ENCODE peak calls at places on chromosome 12, in six cellular contexts. A, J, F, X, G and B are unnamed samples.

GRCh38 chr12:14272954-14273910 is 92.2 kb upstream of the ATF7IP start:
- DNase-seq in A (no peak), J (no peak), F (no peak), X (no peak), G (no peak), B (no peak)

GRCh38 chr12:24881227-24881626 is 67.7 kb downstream of the BCAT1 start:
- DNase-seq in A (no peak), J (no peak), F (no peak), X (no peak), G (no peak), B (no peak)

GRCh38 chr12:104669057-104669770 is 212.5 kb downstream of the CHST11 start:
- DNase-seq in A (peak; percentile 75), J (peak; percentile 45), F (no peak), X (no peak), G (peak; percentile 80), B (peak; percentile 34)

GRCh38 chr12:64086946-64087345 is 135.2 kb downstream of the KICS2 start:
- DNase-seq in A (no peak), J (no peak), F (no peak), X (no peak), G (no peak), B (no peak)

GRCh38 chr12:18079541-18080230 is 10.3 kb downstream of the RERGL start:
- DNase-seq in A (no peak), J (no peak), F (no peak), X (no peak), G (no peak), B (no peak)

GRCh38 chr12:29519585-29520182 is 22.2 kb upstream of the OVCH1 start:
- DNase-seq in A (no peak), J (no peak), F (peak; percentile 8), X (peak; percentile 23), G (no peak), B (peak; percentile 64)

GRCh38 chr12:25715147-25715546 is 162.1 kb upstream of the LMNTD1 start:
- DNase-seq in A (no peak), J (no peak), F (no peak), X (no peak), G (no peak), B (no peak)

GRCh38 chr12:28107679-28108078 is 82.6 kb upstream of the CCDC91 start:
- DNase-seq in A (no peak), J (no peak), F (no peak), X (no peak), G (no peak), B (no peak)

GRCh38 chr12:57451233-57451778 is 3.8 kb upstream of the INHBE start:
- DNase-seq in A (no peak), J (no peak), F (no peak), X (no peak), G (no peak), B (no peak)
- TF ChIP-seq EP300 in A (no peak), J (no peak), F (no peak), X (no peak), G (no peak), B (no peak)

DNA sequence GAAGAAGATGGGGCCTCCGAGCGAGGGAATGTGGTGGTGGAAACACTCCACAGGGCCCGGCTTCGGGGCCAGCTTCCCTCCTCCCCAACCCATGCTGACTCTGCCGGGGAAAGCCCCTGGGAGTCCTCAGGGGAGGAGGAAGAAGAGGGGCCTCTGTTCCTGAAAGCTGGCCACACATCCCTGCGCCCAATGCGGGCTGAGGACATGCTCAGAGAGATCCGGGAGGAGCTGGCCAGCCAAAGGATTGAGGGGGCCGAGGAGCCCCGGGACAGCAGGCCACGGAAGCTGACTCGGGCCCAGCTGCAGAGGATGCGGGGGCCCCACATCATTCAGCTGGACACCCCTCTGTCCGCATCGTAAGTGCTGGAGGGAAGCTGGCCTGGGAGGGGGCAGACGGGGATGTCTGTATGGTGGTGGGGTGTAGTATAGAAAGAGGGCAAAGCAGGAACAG is 14.3 kb downstream of the TNFRSF1A start:
- DNase-seq in A (peak; percentile 63), J (no peak), F (no peak), X (no peak), G (no peak), B (no peak)
- TF ChIP-seq POLR2A in A (no peak), J (peak; percentile 36), F (no peak), X (peak; percentile 4), G (no peak), B (no peak)

DNA sequence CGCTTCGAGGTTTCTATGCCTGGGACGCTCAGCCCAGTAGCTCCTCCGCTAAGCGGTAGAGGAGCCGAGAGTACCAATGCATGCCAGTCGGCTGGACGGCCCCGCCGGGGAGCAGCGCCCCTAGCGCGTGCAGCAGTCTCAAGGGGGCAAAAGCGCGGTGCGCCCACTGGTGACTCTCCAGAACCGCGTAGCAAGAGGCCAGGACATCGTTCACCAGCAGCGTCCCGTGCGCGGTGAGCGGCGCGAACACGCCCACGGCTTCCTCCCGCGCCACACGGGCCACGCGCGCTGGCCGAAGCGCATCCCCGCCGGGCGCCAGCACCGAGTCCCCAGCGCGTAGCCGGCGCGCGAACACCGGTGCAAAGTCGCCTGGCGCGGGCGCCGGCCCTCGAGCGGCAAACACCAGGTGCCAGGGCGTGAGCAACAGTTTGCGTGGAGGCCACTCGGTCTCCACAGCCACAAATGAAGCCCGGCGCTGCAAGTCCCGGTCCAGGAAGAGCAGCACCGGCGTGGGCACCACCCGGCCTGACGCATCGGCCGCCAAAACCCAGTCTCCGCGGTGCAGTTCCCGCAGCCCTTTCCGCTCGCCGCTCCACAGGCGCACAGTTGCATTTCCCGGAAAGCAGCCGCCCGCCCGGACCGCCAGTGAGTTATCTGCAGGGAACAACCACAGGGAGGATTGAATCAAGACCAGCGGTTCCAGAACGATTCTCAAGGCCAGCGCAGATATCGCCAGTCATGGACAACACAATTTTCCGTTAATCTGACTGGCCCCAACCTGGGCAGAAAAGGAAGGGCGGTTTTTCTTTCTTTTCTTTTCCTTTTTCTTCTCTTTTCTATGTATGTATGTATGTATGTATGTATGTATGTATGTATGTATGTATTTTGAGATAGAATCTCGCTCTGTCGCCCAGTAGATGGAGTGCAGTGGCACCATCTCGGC is 4.5 kb downstream of the DHH start:
- DNase-seq in A (no peak), J (no peak), F (no peak), X (peak; percentile 50), G (peak; percentile 31), B (no peak)
- TF ChIP-seq CTCF in A (no peak), J (no peak), F (peak; percentile 48), X (peak; percentile 39), G (no peak), B (no peak)

DNA sequence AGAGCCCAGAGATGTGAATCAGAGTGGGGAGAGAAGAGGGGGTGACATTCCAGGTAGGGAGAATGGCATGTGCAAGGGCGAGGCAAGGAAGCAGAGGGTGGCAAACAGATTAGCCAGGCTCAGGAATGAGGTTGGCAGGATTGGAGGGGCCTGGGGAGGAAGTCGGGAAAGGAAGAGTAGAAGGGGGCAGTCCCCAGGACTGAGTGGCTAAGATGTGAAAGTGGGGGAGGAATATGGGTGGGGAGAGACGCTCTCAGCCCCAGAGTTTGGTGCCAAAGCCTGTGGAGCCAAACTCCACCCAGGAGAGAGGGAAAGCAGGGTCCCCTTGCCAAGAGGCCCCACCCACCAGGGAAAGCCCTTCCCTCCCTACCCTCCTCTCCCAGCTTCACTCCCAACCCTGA is 5.5 kb upstream of the HDAC7 start:
- DNase-seq in A (no peak), J (no peak), F (peak; percentile 21), X (no peak), G (peak; percentile 67), B (no peak)
- TF ChIP-seq EP300 in A (no peak), J (no peak), F (no peak), X (no peak), G (no peak), B (no peak)

DNA sequence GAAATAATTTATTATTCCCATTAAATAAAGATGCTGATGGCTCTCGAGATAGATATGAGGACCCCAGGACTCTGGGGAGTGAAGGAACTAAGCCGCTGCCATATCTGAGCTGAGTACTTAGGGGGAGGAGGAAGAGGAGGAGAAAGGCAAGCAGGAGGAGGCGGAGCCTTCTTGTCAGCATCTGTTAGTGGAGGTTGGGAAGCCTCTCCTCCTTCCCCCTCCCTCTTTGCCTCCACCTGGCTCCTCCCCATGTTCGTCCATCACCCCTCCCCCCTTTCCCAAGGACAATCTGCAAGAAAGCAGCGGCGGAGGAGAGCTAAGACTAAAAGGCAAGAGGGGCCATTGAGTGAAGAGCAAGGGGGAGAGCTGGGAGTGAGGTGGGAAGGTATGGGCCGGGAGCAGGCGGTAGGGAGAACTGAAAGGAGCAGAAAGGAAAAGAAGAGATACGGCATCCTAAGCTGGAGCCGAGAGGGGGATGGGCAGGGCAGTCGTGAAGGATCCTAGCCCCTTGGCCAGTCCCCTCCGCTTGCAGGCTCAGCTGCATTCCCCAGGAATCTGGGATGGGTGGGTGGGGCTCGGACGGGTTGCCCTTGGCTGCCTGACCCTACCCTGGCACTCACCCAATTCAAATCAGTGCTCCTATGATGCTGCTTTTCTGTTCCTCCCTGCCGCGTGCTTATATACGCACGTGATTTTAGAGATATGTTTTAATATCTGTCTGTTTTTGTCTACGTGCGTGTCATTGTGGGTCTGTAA is at the start of gene PFKM:
- DNase-seq in A (peak; percentile 85), J (peak; percentile 88), F (peak; percentile 93), X (peak; percentile 95), G (peak; percentile 79), B (peak; percentile 81)
- TF ChIP-seq POLR2A in A (no peak), J (no peak), F (peak; percentile 47), X (peak; percentile 52), G (no peak), B (no peak)

GRCh38 chr12:72075401-72075800 is 136.8 kb downstream of the TPH2 start:
- DNase-seq in A (no peak), J (no peak), F (no peak), X (no peak), G (no peak), B (no peak)

GRCh38 chr12:72074956-72075355 is 136.3 kb downstream of the TPH2 start:
- DNase-seq in A (no peak), J (no peak), F (no peak), X (no peak), G (no peak), B (no peak)

GRCh38 chr12:72076558-72076915 is 137.9 kb downstream of the TPH2 start:
- DNase-seq in A (no peak), J (no peak), F (no peak), X (no peak), G (no peak), B (no peak)

GRCh38 chr12:72075891-72076557 is 137.4 kb downstream of the TPH2 start:
- DNase-seq in A (no peak), J (no peak), F (no peak), X (no peak), G (no peak), B (no peak)

GRCh38 chr12:72077111-72077820 is 138.6 kb downstream of the TPH2 start:
- DNase-seq in A (no peak), J (no peak), F (no peak), X (no peak), G (no peak), B (no peak)
- TF ChIP-seq CTCF in A (no peak), J (no peak), F (no peak), X (no peak), G (no peak), B (no peak)

GRCh38 chr12:54280401-54281260 is at the start of gene HNRNPA1:
- DNase-seq in A (peak; percentile 99), J (peak; percentile 97), F (peak; percentile 99), X (peak; percentile 89), G (peak; percentile 96), B (peak; percentile 94)
- TF ChIP-seq EP300 in A (no peak), J (no peak), F (no peak), X (peak; percentile 4), G (peak; percentile 16), B (peak; percentile 100)